ENCODE peak calls at places on chromosomes 6 and 20, in seven cellular contexts. I is psoas muscle, E is endothelial cell, C is tibial artery, X is transverse colon, Q is hepatocyte, L is GM12878. Y is an unnamed sample.

GRCh38 chr6:26501482-26501986 is 1.4 kb downstream of the BTN1A1 start:
- DNase-seq in I (peak; percentile 23), L (no peak), E (peak; percentile 30), Q (peak; percentile 54), X (peak; percentile 33), C (peak; percentile 39), Y (no peak)

GRCh38 chr6:45054610-45055009 is 273.5 kb upstream of the RUNX2 start:
- DNase-seq in C (no peak), Q (no peak), E (no peak), X (no peak), L (no peak), I (no peak), Y (no peak)

GRCh38 chr6:84028350-84028749 is 5.2 kb upstream of the MRAP2 start:
- DNase-seq in L (no peak), X (no peak), I (no peak), C (no peak), Q (no peak), E (no peak), Y (no peak)

GRCh38 chr6:39280247-39280731 is 33.9 kb downstream of the KCNK17 start:
- DNase-seq in I (peak; percentile 54), E (no peak), L (no peak), X (peak; percentile 75), C (no peak), Q (peak; percentile 68), Y (peak; percentile 86)

GRCh38 chr6:140537211-140537610 is 1162.8 kb upstream of the CITED2 start:
- DNase-seq in X (no peak), I (no peak), E (no peak), L (no peak), Q (no peak), C (no peak), Y (no peak)

GRCh38 chr6:62150048-62150663 is 135.9 kb downstream of the KHDRBS2 start:
- DNase-seq in L (no peak), I (no peak), X (no peak), E (peak; percentile 37), Q (peak; percentile 79), C (no peak), Y (peak; percentile 73)

GRCh38 chr6:3617681-3618299 is 133.7 kb downstream of the PXDC1 start:
- DNase-seq in X (no peak), C (no peak), L (no peak), I (no peak), Q (no peak), E (no peak), Y (no peak)

GRCh38 chr20:43833511-43834395 is 80.9 kb upstream of the TOX2 start:
- DNase-seq in I (no peak), L (no peak), C (no peak), Q (no peak), E (no peak), X (no peak), Y (no peak)

DNA sequence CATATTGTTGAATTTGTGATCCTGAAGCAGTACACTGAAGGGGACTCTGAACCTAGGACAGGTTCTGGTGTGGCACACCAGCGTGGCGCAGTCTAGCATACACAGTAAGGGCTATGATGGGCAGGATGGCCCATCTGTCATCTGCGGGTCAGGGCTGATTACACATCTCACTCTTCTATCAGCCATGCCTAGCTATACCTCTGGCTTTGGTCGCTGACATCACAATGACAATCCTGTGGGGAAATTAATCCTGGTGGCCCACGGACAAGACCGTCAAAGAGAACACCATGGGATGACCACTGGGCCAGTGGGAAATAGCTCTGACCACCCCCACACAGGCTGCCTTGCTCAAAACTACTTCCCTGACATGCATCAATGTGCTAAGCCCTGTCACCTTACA is 2.8 kb downstream of the SNHG17 start:
- DNase-seq in I (no peak), E (no peak), X (no peak), L (no peak), Q (no peak), C (no peak), Y (no peak)
- TF ChIP-seq CTCF in I (no peak), E (no peak), X (no peak), L (no peak), Q (no peak), C (no peak), Y (no peak)

GRCh38 chr6:109094351-109095035 is at the start of gene SESN1:
- DNase-seq in Q (peak; percentile 96), X (peak; percentile 94), L (peak; percentile 43), E (peak; percentile 90), I (peak; percentile 93), C (peak; percentile 95), Y (peak; percentile 95)
- TF ChIP-seq CTCF in Q (no peak), X (no peak), L (no peak), E (no peak), I (no peak), C (no peak), Y (no peak)

DNA sequence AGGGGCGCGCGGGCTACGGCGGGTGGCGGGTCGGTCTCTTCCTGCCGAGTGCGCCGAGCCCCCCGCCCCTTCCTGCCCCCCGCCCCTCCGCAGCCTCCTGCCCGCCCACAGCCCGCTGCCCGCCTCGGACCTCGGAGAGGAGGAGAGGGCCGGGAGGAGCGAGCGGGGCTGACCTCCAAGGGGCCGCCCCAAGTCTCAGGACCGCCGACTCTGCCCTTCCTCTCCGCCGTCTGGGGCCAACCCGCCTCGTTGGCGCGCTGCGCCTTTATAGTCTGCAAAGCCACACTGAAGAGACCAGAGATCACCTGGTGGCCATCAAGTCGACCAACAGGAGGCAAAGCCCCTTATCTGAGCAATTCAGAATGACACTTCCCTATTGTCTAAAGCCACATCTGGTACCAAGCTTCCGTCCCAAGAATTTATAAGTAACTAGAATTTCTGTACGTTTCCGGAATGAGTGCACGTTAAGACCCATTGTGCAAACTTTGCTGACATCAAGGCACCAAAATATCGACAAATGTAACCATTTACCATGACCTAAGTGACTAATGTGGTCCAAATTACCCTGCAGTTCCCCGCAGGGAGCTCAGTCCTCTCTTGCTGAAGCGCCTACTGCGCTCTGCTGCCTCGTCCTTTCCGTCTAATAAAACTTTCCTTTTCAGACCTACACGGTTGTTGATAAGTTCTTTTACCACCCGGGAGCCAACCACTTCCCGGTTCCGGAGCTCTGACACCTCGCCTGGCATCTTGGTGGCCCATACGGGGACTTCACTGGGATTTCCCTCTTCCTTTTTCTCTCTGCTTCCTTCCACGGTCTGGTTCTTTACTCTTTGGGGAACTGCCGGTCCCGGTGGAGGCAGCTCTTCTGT is at the start of gene CPXM1:
- DNase-seq in E (peak; percentile 74), L (no peak), X (no peak), I (no peak), Q (peak; percentile 55), C (no peak), Y (no peak)
- TF ChIP-seq CTCF in E (peak; percentile 26), L (no peak), X (no peak), I (no peak), Q (no peak), C (no peak), Y (no peak)

GRCh38 chr20:38873050-38873581 is 53.1 kb upstream of the FAM83D start:
- DNase-seq in E (no peak), I (no peak), X (peak; percentile 65), Q (no peak), L (peak; percentile 91), C (no peak), Y (no peak)
- TF ChIP-seq CTCF in E (no peak), I (no peak), X (no peak), Q (no peak), L (no peak), C (no peak), Y (no peak)

DNA sequence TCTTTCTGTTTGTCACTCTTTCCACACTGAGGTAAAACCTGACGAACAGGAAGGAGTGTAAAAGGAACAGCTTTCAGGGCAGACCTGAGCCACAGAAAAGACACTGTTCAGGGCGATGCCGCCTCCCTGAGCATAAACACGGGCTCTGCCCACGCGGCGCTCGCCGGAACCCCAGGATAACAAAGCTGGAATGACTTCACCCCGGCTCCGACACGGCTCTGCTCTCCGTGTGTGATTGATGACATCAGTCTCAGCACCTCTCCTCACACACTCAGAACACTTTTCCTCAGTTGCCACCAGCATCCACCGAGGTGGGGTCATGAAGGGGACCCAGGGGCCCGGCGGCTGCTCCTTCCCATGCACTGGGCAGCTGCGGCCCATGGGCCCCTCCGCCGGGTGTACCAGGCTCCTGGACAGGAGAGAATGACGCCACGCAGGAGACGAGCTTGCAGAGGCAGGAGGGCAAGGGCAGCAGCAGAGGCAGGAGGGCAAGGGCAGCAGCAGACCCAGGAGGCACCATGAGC is 43.6 kb downstream of the DLL1 start:
- DNase-seq in I (no peak), L (no peak), Q (no peak), X (no peak), E (no peak), C (no peak), Y (no peak)
- TF ChIP-seq CTCF in I (no peak), L (no peak), Q (no peak), X (no peak), E (no peak), C (no peak), Y (no peak)

DNA sequence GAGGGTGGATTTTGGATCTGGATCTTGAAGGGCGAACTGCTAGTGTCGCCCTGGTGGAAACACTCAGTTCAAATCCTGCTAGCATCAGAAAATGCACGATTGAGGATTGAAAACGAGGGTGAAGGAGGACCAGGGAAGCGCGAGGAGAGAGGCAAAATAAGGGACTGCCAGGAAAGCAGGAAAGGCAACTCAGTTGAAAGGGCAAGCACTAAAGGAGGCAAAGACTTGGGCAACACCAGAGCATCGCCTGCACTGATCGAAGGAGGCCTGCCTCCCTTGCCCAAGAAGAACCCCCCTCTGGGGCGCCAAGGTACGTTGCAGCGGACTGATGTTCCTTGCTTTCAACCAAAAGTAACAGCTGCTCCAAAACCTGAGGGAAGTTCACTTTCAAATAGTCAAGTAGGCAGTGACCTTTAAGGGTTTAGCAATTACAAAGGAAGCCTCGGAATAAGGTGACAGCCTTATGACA is 308 bp upstream of the COL21A1 start:
- DNase-seq in E (no peak), X (no peak), I (no peak), Q (no peak), C (no peak), L (no peak), Y (no peak)
- TF ChIP-seq CTCF in E (no peak), X (no peak), I (no peak), Q (no peak), C (no peak), L (no peak), Y (no peak)